ENCODE peak calls at places on chromosomes 12 and 14, in six cellular contexts. A, H, N, G, S and B are unnamed samples.

GRCh38 chr14:103735815-103736545 is 20.4 kb downstream of the ZFYVE21 start:
- DNase-seq in A (no peak), H (no peak), N (no peak), G (no peak), S (no peak), B (no peak)

GRCh38 chr12:19967486-19967885 is 400.9 kb upstream of the PDE3A start:
- DNase-seq in A (peak; percentile 56), H (peak; percentile 95), N (no peak), G (peak; percentile 96), S (peak; percentile 99), B (no peak)

GRCh38 chr12:48997719-48998496 is 1.3 kb downstream of the DDN start:
- DNase-seq in A (no peak), H (no peak), N (no peak), G (no peak), S (no peak), B (no peak)

GRCh38 chr14:89899917-89900680 is 54.4 kb downstream of the EFCAB11 start:
- DNase-seq in A (peak; percentile 32), H (peak; percentile 44), N (peak; percentile 37), G (peak; percentile 56), S (peak; percentile 61), B (no peak)

GRCh38 chr12:102426599-102427541 is 53.5 kb downstream of the IGF1 start:
- DNase-seq in A (no peak), H (peak; percentile 51), N (no peak), G (no peak), S (no peak), B (no peak)

GRCh38 chr12:63124778-63125177 is 26.2 kb downstream of the AVPR1A start:
- DNase-seq in A (no peak), H (peak; percentile 20), N (no peak), G (no peak), S (peak; percentile 10), B (no peak)

GRCh38 chr12:108358580-108358965 is 19.5 kb upstream of the CMKLR1 start:
- DNase-seq in A (no peak), H (no peak), N (no peak), G (no peak), S (no peak), B (no peak)

GRCh38 chr12:18430425-18431048 is 169.2 kb downstream of the PIK3C2G start:
- DNase-seq in A (peak; percentile 5), H (peak; percentile 68), N (peak; percentile 29), G (peak; percentile 78), S (peak; percentile 84), B (peak; percentile 22)

GRCh38 chr14:38961136-38961535 is 141.9 kb downstream of the SEC23A start:
- DNase-seq in A (no peak), H (no peak), N (no peak), G (no peak), S (no peak), B (no peak)